ENCODE peak calls at places on chromosomes 12 and 14, in eight cellular contexts. S is non-pigmented ciliary epithelial cell; K is fibroblast of pulmonary artery; C is activated naive CD8-positive, alpha-beta T cell treated with anti-CD3 and anti-CD28 coated beads for 36 hours; F is hepatocyte; H is naive B cell; B is left kidney; M is activated T-helper 1 cell treated with anti-CD3 and anti-CD28 coated beads, Interleukin-12 subunit alpha, Interleukin-12 subunit beta, Interleukin-2, Interleukin-4 antibody, amounts not matched to agents 30 ng/mL and 10 ng/mL and 1 ng/mL, durations not matched to agents 14 hours and 24 hours and 36 hours. E is an unnamed sample.

GRCh38 chr12:93453633-93454032 is 11.9 kb upstream of the UBE2N start:
- DNase-seq in B (no peak), S (peak; percentile 52), F (no peak), C (no peak), M (no peak), K (peak; percentile 28), H (no peak), E (no peak)

GRCh38 chr14:88470542-88471440 is 84.0 kb downstream of the PTPN21 start:
- DNase-seq in M (no peak), K (peak; percentile 43), F (no peak), S (no peak), B (no peak), H (no peak), C (no peak), E (no peak)

GRCh38 chr12:76764856-76765255 is 941 bp downstream of the ZDHHC17 start:
- DNase-seq in C (no peak), F (peak; percentile 29), H (no peak), K (peak; percentile 18), M (no peak), B (no peak), S (no peak), E (no peak)

GRCh38 chr14:99320105-99320572 is 48.1 kb upstream of the BCL11B start:
- DNase-seq in C (peak; percentile 82), S (no peak), H (peak; percentile 19), F (peak; percentile 22), K (peak; percentile 22), M (peak; percentile 69), B (peak; percentile 78), E (peak; percentile 47)

GRCh38 chr12:43968736-43969135 is 132.9 kb downstream of the TMEM117 start:
- DNase-seq in C (no peak), K (no peak), S (no peak), B (no peak), H (no peak), F (no peak), M (no peak), E (no peak)

GRCh38 chr12:45575823-45576448 is 153.6 kb upstream of the ARID2 start:
- DNase-seq in B (no peak), S (no peak), H (peak; percentile 66), M (no peak), K (no peak), C (no peak), F (no peak), E (no peak)

GRCh38 chr12:111451649-111452129 is 46.0 kb downstream of the SH2B3 start:
- DNase-seq in H (peak; percentile 71), S (no peak), F (peak; percentile 58), K (peak; percentile 71), B (peak; percentile 68), M (peak; percentile 21), C (no peak), E (no peak)

GRCh38 chr12:78802593-78802992 is 62.0 kb upstream of the SYT1 start:
- DNase-seq in H (no peak), C (no peak), K (peak; percentile 75), M (no peak), B (no peak), S (peak; percentile 83), F (peak; percentile 19), E (no peak)

GRCh38 chr12:76519538-76519937 is 40.0 kb downstream of the OSBPL8 start:
- DNase-seq in F (no peak), C (peak; percentile 10), K (peak; percentile 52), B (no peak), M (no peak), H (peak; percentile 5), S (peak; percentile 81), E (no peak)

GRCh38 chr12:3752741-3753486 is at the start of gene CRACR2A:
- DNase-seq in M (peak; percentile 79), K (peak; percentile 62), C (peak; percentile 94), S (no peak), F (peak; percentile 83), H (peak; percentile 83), B (peak; percentile 92), E (peak; percentile 78)

GRCh38 chr12:96578526-96579125 is 89.2 kb downstream of the CFAP54 start:
- DNase-seq in K (peak; percentile 77), F (peak; percentile 70), C (no peak), H (peak; percentile 28), B (peak; percentile 82), S (peak; percentile 22), M (no peak), E (no peak)

GRCh38 chr12:94329366-94329765 is 130.3 kb downstream of the CEP83 start:
- DNase-seq in K (no peak), F (no peak), M (no peak), H (no peak), S (no peak), C (no peak), B (no peak), E (no peak)

GRCh38 chr14:25108959-25109358 is 59.0 kb upstream of the STXBP6 start:
- DNase-seq in H (no peak), M (no peak), F (peak; percentile 58), S (no peak), C (no peak), K (no peak), B (no peak), E (no peak)

GRCh38 chr14:101284711-101285110 is 276.6 kb upstream of the DIO3 start:
- DNase-seq in K (no peak), H (no peak), S (no peak), M (no peak), F (no peak), C (no peak), B (no peak), E (no peak)

GRCh38 chr12:70243510-70244331 is 488 bp downstream of the CNOT2 start:
- DNase-seq in C (peak; percentile 58), M (peak; percentile 51), K (peak; percentile 66), F (peak; percentile 85), S (no peak), B (peak; percentile 90), H (peak; percentile 45), E (peak; percentile 63)

GRCh38 chr12:6767592-6768384 is 1.6 kb downstream of the PTMS start:
- DNase-seq in H (no peak), C (no peak), M (no peak), B (peak; percentile 68), K (peak; percentile 28), S (no peak), F (peak; percentile 55), E (no peak)

GRCh38 chr12:113332688-113333087 is 2.2 kb downstream of the SLC8B1 start:
- DNase-seq in F (no peak), H (no peak), C (no peak), K (no peak), B (no peak), S (no peak), M (no peak), E (no peak)

GRCh38 chr12:57983858-57984505 is 42.6 kb downstream of the ATP23 start:
- DNase-seq in B (no peak), H (no peak), K (no peak), M (no peak), S (no peak), C (no peak), F (no peak), E (no peak)

GRCh38 chr12:31008961-31009840 is 64.5 kb upstream of the DDX11 start:
- DNase-seq in M (no peak), B (no peak), C (no peak), F (no peak), S (no peak), K (no peak), H (no peak), E (no peak)

GRCh38 chr14:75317148-75317547 is 38.5 kb downstream of the FOS start:
- DNase-seq in C (no peak), M (no peak), S (no peak), H (no peak), K (no peak), F (no peak), B (no peak), E (no peak)

GRCh38 chr12:9881246-9881645 is at the start of gene KLRF2:
- DNase-seq in H (no peak), F (no peak), S (no peak), K (no peak), C (no peak), B (no peak), M (no peak), E (no peak)

GRCh38 chr12:127811988-127812387 is 455.0 kb upstream of the TMEM132C start:
- DNase-seq in F (peak; percentile 76), K (peak; percentile 9), H (no peak), S (peak; percentile 82), B (peak; percentile 80), M (no peak), C (no peak), E (no peak)

GRCh38 chr14:76664790-76665189 is 96.5 kb upstream of the VASH1 start:
- DNase-seq in M (no peak), C (no peak), K (no peak), F (no peak), H (no peak), S (no peak), B (no peak), E (no peak)

GRCh38 chr12:52126605-52127578 is 47.4 kb downstream of the SMIM41 start:
- DNase-seq in C (no peak), K (peak; percentile 62), B (peak; percentile 70), F (no peak), M (no peak), H (no peak), S (no peak), E (no peak)

GRCh38 chr12:52415870-52416750 is 10.0 kb upstream of the KRT82 start:
- DNase-seq in H (no peak), K (peak; percentile 98), S (peak; percentile 30), C (no peak), M (no peak), F (peak; percentile 60), B (peak; percentile 69), E (no peak)

E was measured in activated effector memory CD4-positive, alpha-beta T cell treated with Interleukin-2 at 50 U/mL for 16 hours.